ENCODE peak calls at places on chromosomes 11 and 22, in five cellular contexts. One of them, this sample, is unnamed.

GRCh38 chr11:124872741-124873140 is 7.5 kb downstream of the ROBO3 start:
- DNase-seq in NCI-H774: no peak
- DNase-seq in midbrain: no peak
- DNase-seq in hepatic stellate cell: no peak
- DNase-seq in NCI-H446 treated with DMSO at 0.1 percent for 48 hours: no peak
- DNase-seq in this sample: no peak

GRCh38 chr11:86559311-86559945 is 113.0 kb downstream of the ME3 start:
- DNase-seq in NCI-H774: no peak
- DNase-seq in midbrain: no peak
- DNase-seq in hepatic stellate cell: peak
- DNase-seq in NCI-H446 treated with DMSO at 0.1 percent for 48 hours: no peak
- DNase-seq in this sample: no peak

GRCh38 chr11:75107187-75107586 is 10.5 kb upstream of the OR2AT4 start:
- DNase-seq in NCI-H774: no peak
- DNase-seq in midbrain: no peak
- DNase-seq in hepatic stellate cell: no peak
- DNase-seq in NCI-H446 treated with DMSO at 0.1 percent for 48 hours: no peak
- DNase-seq in this sample: no peak

GRCh38 chr11:117535201-117535869 is 207.7 kb downstream of the CEP164 start:
- DNase-seq in NCI-H774: no peak
- DNase-seq in midbrain: peak
- DNase-seq in hepatic stellate cell: no peak
- DNase-seq in NCI-H446 treated with DMSO at 0.1 percent for 48 hours: no peak
- DNase-seq in this sample: no peak

GRCh38 chr11:75325713-75326438 is 25.6 kb downstream of the ARRB1 start:
- DNase-seq in NCI-H774: no peak
- DNase-seq in midbrain: no peak
- DNase-seq in hepatic stellate cell: peak
- DNase-seq in NCI-H446 treated with DMSO at 0.1 percent for 48 hours: no peak
- DNase-seq in this sample: peak

GRCh38 chr11:68439355-68440065 is 21.0 kb upstream of the PPP6R3 start:
- DNase-seq in NCI-H774: no peak
- DNase-seq in midbrain: no peak
- DNase-seq in hepatic stellate cell: no peak
- DNase-seq in NCI-H446 treated with DMSO at 0.1 percent for 48 hours: no peak
- DNase-seq in this sample: no peak

GRCh38 chr22:20968281-20968977 is 1.4 kb downstream of the AIFM3 start:
- DNase-seq in NCI-H774: no peak
- DNase-seq in midbrain: no peak
- DNase-seq in hepatic stellate cell: no peak
- DNase-seq in NCI-H446 treated with DMSO at 0.1 percent for 48 hours: no peak
- DNase-seq in this sample: no peak

GRCh38 chr11:9825315-9825714 is 161.4 kb downstream of the SWAP70 start:
- DNase-seq in NCI-H774: no peak
- DNase-seq in midbrain: no peak
- DNase-seq in hepatic stellate cell: no peak
- DNase-seq in NCI-H446 treated with DMSO at 0.1 percent for 48 hours: no peak
- DNase-seq in this sample: no peak

GRCh38 chr22:19955241-19956128 is 13.9 kb upstream of the TXNRD2 start:
- DNase-seq in NCI-H774: no peak
- DNase-seq in midbrain: no peak
- DNase-seq in hepatic stellate cell: no peak
- DNase-seq in NCI-H446 treated with DMSO at 0.1 percent for 48 hours: no peak
- DNase-seq in this sample: no peak

GRCh38 chr11:7251836-7252682 is at the start of gene SYT9:
- DNase-seq in NCI-H774: peak
- DNase-seq in midbrain: peak
- DNase-seq in hepatic stellate cell: peak
- DNase-seq in NCI-H446 treated with DMSO at 0.1 percent for 48 hours: no peak
- DNase-seq in this sample: peak

GRCh38 chr22:49076300-49077035 is 751.2 kb downstream of the BRD1 start:
- DNase-seq in NCI-H774: no peak
- DNase-seq in midbrain: no peak
- DNase-seq in hepatic stellate cell: no peak
- DNase-seq in NCI-H446 treated with DMSO at 0.1 percent for 48 hours: no peak
- DNase-seq in this sample: no peak

GRCh38 chr22:49694462-49695260 is 133.0 kb downstream of the BRD1 start:
- DNase-seq in NCI-H774: no peak
- DNase-seq in midbrain: no peak
- DNase-seq in hepatic stellate cell: no peak
- DNase-seq in NCI-H446 treated with DMSO at 0.1 percent for 48 hours: no peak
- DNase-seq in this sample: no peak

GRCh38 chr22:46461566-46462180 is 75.7 kb downstream of the CELSR1 start:
- DNase-seq in NCI-H774: no peak
- DNase-seq in midbrain: no peak
- DNase-seq in hepatic stellate cell: no peak
- DNase-seq in NCI-H446 treated with DMSO at 0.1 percent for 48 hours: no peak
- DNase-seq in this sample: no peak

GRCh38 chr11:11910541-11910940 is 68.8 kb downstream of the USP47 start:
- DNase-seq in NCI-H774: no peak
- DNase-seq in midbrain: no peak
- DNase-seq in hepatic stellate cell: no peak
- DNase-seq in NCI-H446 treated with DMSO at 0.1 percent for 48 hours: no peak
- DNase-seq in this sample: no peak

GRCh38 chr11:65310215-65310614 is 4.5 kb upstream of the CDC42EP2 start:
- DNase-seq in NCI-H774: no peak
- DNase-seq in midbrain: no peak
- DNase-seq in hepatic stellate cell: no peak
- DNase-seq in NCI-H446 treated with DMSO at 0.1 percent for 48 hours: no peak
- DNase-seq in this sample: no peak

GRCh38 chr11:5059527-5059926 is at the start of gene OR52E2:
- DNase-seq in NCI-H774: no peak
- DNase-seq in midbrain: no peak
- DNase-seq in hepatic stellate cell: no peak
- DNase-seq in NCI-H446 treated with DMSO at 0.1 percent for 48 hours: no peak
- DNase-seq in this sample: no peak

This sample was measured in ACHN.